ENCODE peak calls at places on chromosomes 4 and X, in four cellular contexts. B, L, C and R are unnamed samples.

GRCh38 chr4:16391196-16391595 is 164.9 kb upstream of the TAPT1 start:
- DNase-seq in B (no peak), L (no peak), C (no peak), R (no peak)

GRCh38 chrX:9489234-9489633 is 24.4 kb downstream of the TBL1X start:
- DNase-seq in L (no peak), C (no peak), B (no peak), R (no peak)

GRCh38 chr4:56261027-56261426 is 126.3 kb downstream of the AASDH start:
- DNase-seq in C (no peak), L (peak), B (no peak), R (no peak)

GRCh38 chr4:73776363-73776762 is 36.0 kb downstream of the CXCL8 start:
- DNase-seq in B (no peak), L (no peak), C (peak), R (no peak)

GRCh38 chr4:112704991-112705845 is 68.3 kb downstream of the LARP7 start:
- DNase-seq in B (no peak), C (peak), L (no peak), R (peak)

GRCh38 chr4:147830987-147831386 is 99.1 kb downstream of the ARHGAP10 start:
- DNase-seq in L (no peak), B (no peak), C (no peak), R (no peak)

GRCh38 chr4:186643501-186644315 is 79.9 kb downstream of the FAT1 start:
- DNase-seq in C (peak), L (no peak), B (no peak), R (no peak)

GRCh38 chrX:68511255-68511654 is 12.4 kb downstream of the YIPF6 start:
- DNase-seq in L (no peak), C (peak), B (peak), R (peak)

GRCh38 chrX:134601240-134601639 is 57.0 kb downstream of the PLAC1 start:
- DNase-seq in B (no peak), L (no peak), C (no peak), R (no peak)

GRCh38 chrX:115553171-115553570 is 7.8 kb upstream of the PLS3 start:
- DNase-seq in B (no peak), L (no peak), C (no peak), R (no peak)

GRCh38 chr4:13984996-13985780 is 357.7 kb upstream of the BOD1L1 start:
- DNase-seq in C (no peak), L (no peak), B (no peak), R (no peak)

GRCh38 chr4:10655968-10656367 is 28.6 kb downstream of the CLNK start:
- DNase-seq in B (no peak), C (no peak), L (no peak), R (no peak)

GRCh38 chrX:40091691-40092421 is 5.9 kb downstream of the BCOR start:
- DNase-seq in L (no peak), C (no peak), B (no peak), R (no peak)

GRCh38 chrX:73127700-73128241 is 48.5 kb upstream of the PABPC1L2A start:
- DNase-seq in C (no peak), B (no peak), L (no peak), R (peak)

GRCh38 chr4:147625733-147626132 is 8.5 kb downstream of the TMEM184C start:
- DNase-seq in L (no peak), C (no peak), B (no peak), R (no peak)

GRCh38 chr4:139783761-139784484 is 118.3 kb downstream of the MGST2 start:
- DNase-seq in B (no peak), L (no peak), C (peak), R (no peak)

GRCh38 chr4:120724656-120725055 is 197.9 kb downstream of the PRDM5 start:
- DNase-seq in C (no peak), L (no peak), B (no peak), R (no peak)

GRCh38 chr4:75724867-75725724 is 719 bp downstream of the USO1 start:
- DNase-seq in C (peak), L (peak), B (peak), R (peak)

GRCh38 chrX:150575415-150575814 is 7.0 kb downstream of the MTM1 start:
- DNase-seq in C (no peak), L (no peak), B (no peak), R (no peak)

GRCh38 chr4:78058591-78059523 is 1.7 kb downstream of the FRAS1 start:
- DNase-seq in B (no peak), L (no peak), C (peak), R (peak)

GRCh38 chrX:15816886-15817285 is 26.6 kb downstream of the ZRSR2 start:
- DNase-seq in L (peak), B (no peak), C (no peak), R (no peak)

DNA sequence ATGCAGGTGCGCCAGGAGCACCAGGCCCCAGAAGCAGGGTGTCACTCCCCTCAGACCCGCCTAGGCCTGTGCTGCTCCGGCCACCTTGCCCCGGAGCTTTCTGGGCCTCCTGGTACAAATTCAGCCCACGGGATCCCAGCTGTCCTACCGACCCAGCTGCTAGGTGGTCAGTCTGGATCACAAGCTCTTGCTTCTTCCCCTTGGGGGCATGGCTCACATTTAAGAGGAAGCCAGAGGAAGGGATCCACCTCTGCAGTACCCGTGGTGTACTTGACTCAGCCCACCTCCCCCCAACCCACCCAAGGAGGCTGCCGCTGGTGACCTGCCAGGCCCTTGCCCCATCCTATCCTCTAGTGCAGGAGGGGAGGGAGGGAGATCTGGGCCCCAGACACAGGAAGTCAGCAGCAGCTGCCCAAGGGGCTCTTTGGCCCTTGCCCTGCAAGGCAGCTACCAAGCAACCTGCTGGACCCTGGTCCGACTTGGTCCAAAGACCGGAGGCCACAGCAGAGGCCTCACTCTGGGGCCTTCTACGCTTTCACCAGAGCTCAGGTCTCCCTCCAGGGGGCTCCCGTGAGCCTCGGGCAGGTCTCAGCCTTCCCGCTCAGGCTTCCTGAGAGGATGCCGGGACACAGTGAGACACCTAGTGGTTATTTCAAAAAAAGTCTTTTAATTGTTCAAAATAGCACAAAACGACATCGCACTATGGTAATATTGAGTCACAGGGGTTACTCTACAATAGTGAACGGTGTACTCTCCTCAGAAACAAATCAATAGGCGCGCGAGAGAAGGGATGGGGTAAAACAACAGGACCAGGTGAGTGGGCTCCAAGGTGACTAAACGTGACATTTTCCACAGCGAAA is 2.7 kb upstream of the RENBP start:
- DNase-seq in B (peak), C (peak), L (no peak), R (peak)
- TF ChIP-seq TARDBP in B (no peak), C (no peak), L (no peak), R (no peak)

GRCh38 chr4:181874582-181874981 is 368.6 kb upstream of the TENM3 start:
- DNase-seq in C (no peak), L (no peak), B (no peak), R (no peak)
- TF ChIP-seq TARDBP in C (no peak), L (no peak), B (no peak), R (no peak)

DNA sequence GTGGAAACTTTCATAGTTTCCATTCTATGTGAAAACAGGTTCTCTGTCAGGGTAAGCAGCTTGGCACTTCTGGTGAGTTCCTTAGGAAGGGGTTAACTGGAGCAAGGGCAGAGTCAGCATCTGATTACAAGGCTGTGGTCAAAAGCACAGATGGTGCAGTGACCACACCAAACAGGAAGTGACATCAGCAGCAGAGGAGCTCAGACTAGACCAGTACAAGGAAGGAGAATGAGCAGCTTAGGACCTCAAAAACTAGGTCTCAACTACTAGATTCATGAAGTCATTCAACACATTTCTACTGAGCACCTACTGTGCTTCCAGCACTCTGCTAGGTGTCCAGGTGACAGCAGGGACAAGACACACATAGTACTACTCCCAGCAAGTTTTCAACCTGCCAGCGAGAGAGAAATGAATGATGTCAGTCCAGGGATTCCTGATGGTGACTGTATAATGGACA is 130.2 kb downstream of the AMELX start:
- DNase-seq in C (no peak), B (peak), L (peak), R (no peak)
- TF ChIP-seq TARDBP in C (no peak), B (no peak), L (no peak), R (no peak)

GRCh38 chrX:129701624-129702069 is 37.1 kb upstream of the XPNPEP2 start:
- DNase-seq in L (no peak), C (no peak), B (no peak), R (no peak)
- TF ChIP-seq TARDBP in L (no peak), C (no peak), B (no peak), R (no peak)

GRCh38 chr4:6391852-6392188 is 80.6 kb downstream of the PPP2R2C start:
- DNase-seq in C (no peak), L (no peak), B (no peak), R (no peak)
- TF ChIP-seq TARDBP in C (no peak), L (no peak), B (no peak), R (no peak)

GRCh38 chrX:86917959-86918358 is 599.6 kb upstream of the KLHL4 start:
- DNase-seq in C (no peak), L (no peak), B (no peak), R (no peak)
- TF ChIP-seq TARDBP in C (no peak), L (no peak), B (no peak), R (no peak)

DNA sequence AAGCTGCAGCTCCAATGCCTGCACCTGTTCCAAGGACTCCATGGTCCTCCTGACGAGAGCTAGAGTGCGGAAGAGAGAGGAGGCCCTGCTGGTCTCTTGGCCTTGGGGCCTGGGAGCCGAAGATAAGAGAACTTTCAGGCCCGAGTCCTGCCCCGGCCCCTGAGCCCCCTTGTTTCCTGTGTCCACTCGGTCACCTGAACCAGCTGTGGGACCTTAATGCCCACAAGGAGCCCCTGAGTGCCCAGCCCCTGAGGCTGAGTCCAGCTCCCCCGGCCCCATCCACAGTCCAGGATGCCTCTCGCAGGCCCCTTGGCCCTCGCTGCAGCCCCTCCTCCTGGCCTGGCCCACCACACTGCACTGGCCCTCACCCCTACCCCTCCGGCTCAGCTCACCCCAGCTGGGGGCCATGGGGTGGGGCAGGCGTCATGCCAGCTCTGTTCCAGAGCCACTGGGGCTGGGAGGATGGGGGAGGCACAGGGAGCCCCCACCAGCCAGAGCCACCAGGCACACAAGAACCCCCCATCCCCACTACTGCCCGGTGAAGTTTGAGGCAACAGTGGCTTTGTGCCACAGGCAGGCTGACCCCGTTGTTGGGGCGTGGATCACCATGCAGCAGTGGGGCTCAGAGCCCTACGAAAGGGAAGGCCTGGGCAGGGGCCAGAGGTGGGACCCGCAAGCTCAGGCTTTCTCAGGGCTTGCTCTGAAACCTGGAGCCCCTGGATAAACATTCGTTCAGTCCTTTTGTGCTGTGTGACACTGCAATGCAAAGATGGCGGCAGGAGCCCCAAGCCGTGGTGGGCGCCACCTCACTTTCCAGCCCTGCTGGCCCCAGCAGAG is 14.1 kb downstream of the NAT8L start:
- DNase-seq in B (no peak), C (no peak), L (no peak), R (no peak)
- TF ChIP-seq TARDBP in B (no peak), C (no peak), L (no peak), R (no peak)